ENCODE peak calls at places on chromosomes 12 and 14, in seven cellular contexts. V is GM12865, K is AG04449, L is mucosa of descending colon, I is HFF-Myc, Z is ascending aorta, F is A549. E is an unnamed sample.

GRCh38 chr14:77612011-77612620 is 4.3 kb downstream of the SPTLC2 start:
- DNase-seq in K (peak; percentile 19), L (no peak), Z (no peak), V (no peak), I (no peak), F (no peak), E (peak; percentile 20)

GRCh38 chr12:31089072-31089471 is 15.4 kb downstream of the DDX11 start:
- DNase-seq in L (no peak), V (no peak), Z (no peak), F (no peak), I (no peak), K (no peak), E (no peak)

GRCh38 chr12:114611145-114612018 is 72.6 kb downstream of the TBX3 start:
- DNase-seq in K (no peak), F (peak; percentile 31), V (no peak), I (no peak), Z (no peak), L (no peak), E (no peak)

GRCh38 chr12:101671157-101671791 is 26.2 kb upstream of the CHPT1 start:
- DNase-seq in Z (peak; percentile 69), F (no peak), I (no peak), V (peak; percentile 58), L (peak; percentile 56), K (no peak), E (no peak)

GRCh38 chr14:79332504-79333197 is 878.7 kb downstream of the DIO2 start:
- DNase-seq in L (no peak), V (no peak), Z (no peak), K (no peak), I (no peak), F (no peak), E (no peak)

GRCh38 chr12:100268835-100269564 is 2.0 kb downstream of the SCYL2 start:
- DNase-seq in V (no peak), I (no peak), Z (no peak), F (no peak), K (no peak), L (no peak), E (no peak)

GRCh38 chr12:50720085-50720484 is 43.8 kb upstream of the ATF1 start:
- DNase-seq in V (no peak), L (no peak), F (no peak), I (no peak), K (no peak), Z (no peak), E (no peak)

GRCh38 chr12:54253240-54253639 is 26.7 kb downstream of the CBX5 start:
- DNase-seq in V (no peak), K (no peak), Z (no peak), I (no peak), F (no peak), L (no peak), E (no peak)

GRCh38 chr14:47442206-47442605 is 233.2 kb downstream of the MDGA2 start:
- DNase-seq in L (no peak), V (no peak), K (no peak), F (no peak), Z (no peak), I (no peak), E (no peak)

GRCh38 chr12:117090816-117091711 is 8.2 kb downstream of the TESC start:
- DNase-seq in K (no peak), L (no peak), I (no peak), V (no peak), Z (no peak), F (no peak), E (no peak)

GRCh38 chr12:130026608-130027176 is 122.9 kb upstream of the TMEM132D start:
- DNase-seq in L (no peak), V (peak; percentile 39), K (no peak), I (no peak), F (peak; percentile 40), Z (no peak), E (no peak)

GRCh38 chr12:15439459-15439858 is 117.2 kb downstream of the PTPRO start:
- DNase-seq in I (no peak), F (no peak), L (no peak), K (no peak), Z (no peak), V (no peak), E (no peak)

GRCh38 chr14:74459289-74459946 is 33.4 kb upstream of the SYNDIG1L start:
- DNase-seq in K (no peak), Z (no peak), L (no peak), I (peak; percentile 42), V (peak; percentile 42), F (peak; percentile 51), E (peak; percentile 42)

GRCh38 chr12:91763654-91764439 is 381.8 kb downstream of the BTG1 start:
- DNase-seq in L (no peak), K (no peak), F (no peak), I (no peak), V (no peak), Z (no peak), E (no peak)

GRCh38 chr12:126069549-126070165 is 1004.4 kb downstream of the AACS start:
- DNase-seq in L (no peak), V (peak; percentile 70), F (peak; percentile 6), Z (no peak), I (peak; percentile 27), K (no peak), E (peak; percentile 14)

GRCh38 chr12:111788178-111788654 is 21.5 kb downstream of the ALDH2 start:
- DNase-seq in I (no peak), V (peak; percentile 74), F (no peak), Z (no peak), L (no peak), K (no peak), E (peak; percentile 44)

GRCh38 chr12:109097140-109097434 is 310 bp upstream of the UNG start:
- DNase-seq in K (no peak), V (no peak), F (no peak), Z (no peak), L (no peak), I (no peak), E (no peak)
- H3K4me3 ChIP-seq in K (peak overlapping the region; percentile 63), V (peak overlapping the region; percentile 71), F (peak overlapping the region; percentile 91), Z (peak overlapping the region; percentile 91), L (no peak overlapping the region), I (peak overlapping the region; percentile 81), E (peak overlapping the region; percentile 93)

GRCh38 chr12:41980390-41980789 is 164.3 kb downstream of the GXYLT1 start:
- DNase-seq in L (no peak), V (no peak), I (no peak), K (no peak), Z (no peak), F (no peak), E (no peak)

GRCh38 chr12:41981758-41982157 is 162.9 kb downstream of the GXYLT1 start:
- DNase-seq in L (no peak), K (no peak), F (peak; percentile 28), I (peak; percentile 6), V (no peak), Z (no peak), E (no peak)

GRCh38 chr12:41981013-41981412 is 163.7 kb downstream of the GXYLT1 start:
- DNase-seq in Z (no peak), V (no peak), F (no peak), I (no peak), K (no peak), L (no peak), E (no peak)

GRCh38 chr12:41983394-41983793 is 161.3 kb downstream of the GXYLT1 start:
- DNase-seq in K (no peak), F (no peak), Z (no peak), L (no peak), V (no peak), I (no peak), E (no peak)

DNA sequence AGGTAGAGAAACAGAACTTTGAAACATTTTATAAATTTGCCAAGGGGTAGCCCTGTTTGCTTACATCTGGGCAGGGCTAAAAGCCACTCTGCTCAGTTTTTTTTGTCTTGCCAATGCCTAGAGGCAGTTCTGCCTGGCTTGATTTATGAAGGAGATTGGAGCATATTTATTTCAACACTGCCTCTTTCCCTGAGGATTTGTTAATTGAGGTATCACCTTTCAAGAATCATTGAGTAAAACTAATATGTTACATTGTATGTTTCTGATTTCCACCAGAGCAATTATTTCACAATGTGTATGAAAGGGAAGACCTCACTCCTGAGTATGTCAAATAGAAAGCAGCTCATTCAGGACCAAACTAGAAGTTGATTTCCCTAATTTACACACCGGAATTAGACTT is 160.8 kb downstream of the GXYLT1 start:
- DNase-seq in F (no peak), I (no peak), L (no peak), Z (no peak), K (no peak), V (no peak), E (no peak)
- TF ChIP-seq CTCF in F (no peak), I (no peak), L (no peak), Z (no peak), K (no peak), V (no peak), E (no peak)

GRCh38 chr14:53195949-53196348 is 42.8 kb upstream of the DDHD1 start:
- DNase-seq in V (no peak), F (no peak), I (no peak), Z (no peak), K (no peak), L (no peak), E (no peak)
- H3K4me3 ChIP-seq in V (no peak overlapping the region), F (no peak overlapping the region), I (no peak overlapping the region), Z (no peak overlapping the region), K (no peak overlapping the region), L (no peak overlapping the region), E (no peak overlapping the region)

GRCh38 chr12:74910831-74911230 is 298.8 kb downstream of the KCNC2 start:
- DNase-seq in K (no peak), F (no peak), L (no peak), I (no peak), V (no peak), Z (no peak), E (no peak)

GRCh38 chr12:74900232-74900631 is 309.4 kb downstream of the KCNC2 start:
- DNase-seq in Z (no peak), F (no peak), I (no peak), V (no peak), L (no peak), K (no peak), E (no peak)

GRCh38 chr12:74903522-74903921 is 306.1 kb downstream of the KCNC2 start:
- DNase-seq in L (no peak), K (no peak), F (no peak), V (no peak), Z (no peak), I (no peak), E (no peak)

GRCh38 chr12:74906224-74906623 is 303.4 kb downstream of the KCNC2 start:
- DNase-seq in F (no peak), K (no peak), I (no peak), L (no peak), Z (no peak), V (no peak), E (no peak)
- TF ChIP-seq CTCF in F (no peak), K (no peak), I (peak; percentile 24), L (no peak), Z (no peak), V (no peak), E (no peak)

GRCh38 chr14:37599527-37600368 is 4.3 kb downstream of the TTC6 start:
- DNase-seq in I (no peak), V (no peak), K (no peak), F (no peak), Z (no peak), L (no peak), E (no peak)

GRCh38 chr14:37598973-37599526 is 3.6 kb downstream of the TTC6 start:
- DNase-seq in K (no peak), V (no peak), Z (no peak), L (no peak), F (no peak), I (no peak), E (no peak)

GRCh38 chr14:37602605-37603453 is 7.4 kb downstream of the TTC6 start:
- DNase-seq in Z (no peak), F (no peak), L (no peak), I (no peak), K (no peak), V (no peak), E (no peak)

GRCh38 chr14:37601849-37602248 is 6.4 kb downstream of the TTC6 start:
- DNase-seq in F (no peak), I (no peak), Z (no peak), K (no peak), L (no peak), V (no peak), E (no peak)

GRCh38 chr14:37600880-37601741 is 5.7 kb downstream of the TTC6 start:
- DNase-seq in V (no peak), L (no peak), Z (no peak), F (no peak), I (no peak), K (no peak), E (no peak)
- H3K4me3 ChIP-seq in V (no peak overlapping the region), L (no peak overlapping the region), Z (no peak overlapping the region), F (no peak overlapping the region), I (no peak overlapping the region), K (no peak overlapping the region), E (no peak overlapping the region)